ENCODE peak calls at places on chromosomes 5 and 9, in eight cellular contexts. H is GM23338, T is neuronal stem cell, O is pancreas, K is colonic mucosa, U is neural progenitor cell, B is tibial artery, D is stomach. P is an unnamed sample.

GRCh38 chr9:120563044-120563443 is 16.9 kb downstream of the CDK5RAP2 start:
- DNase-seq in H (no peak), T (no peak), O (no peak), K (peak; percentile 63), U (no peak), B (no peak), D (peak; percentile 52), P (no peak)

GRCh38 chr5:96256795-96257470 is 176.1 kb downstream of the PCSK1 start:
- DNase-seq in H (peak; percentile 18), T (no peak), O (no peak), K (peak; percentile 29), U (peak; percentile 39), B (no peak), D (no peak), P (no peak)

GRCh38 chr9:5438301-5439162 is 807 bp upstream of the PLGRKT start:
- DNase-seq in H (no peak), T (no peak), O (no peak), K (peak; percentile 44), U (no peak), B (no peak), D (no peak), P (no peak)

GRCh38 chr5:35743644-35744043 is 113.0 kb upstream of the IL7R start:
- DNase-seq in H (no peak), T (no peak), O (no peak), K (no peak), U (no peak), B (no peak), D (no peak), P (no peak)

GRCh38 chr5:175257128-175257846 is 186.7 kb downstream of the DRD1 start:
- DNase-seq in H (no peak), T (no peak), O (no peak), K (no peak), U (no peak), B (no peak), D (no peak), P (no peak)

GRCh38 chr5:61347088-61347487 is 15.0 kb downstream of the ZSWIM6 start:
- DNase-seq in H (no peak), T (no peak), O (no peak), K (no peak), U (no peak), B (no peak), D (no peak), P (no peak)

GRCh38 chr9:129237804-129238203 is 59.7 kb upstream of the IER5L start:
- DNase-seq in H (no peak), T (no peak), O (no peak), K (no peak), U (no peak), B (no peak), D (no peak), P (no peak)

GRCh38 chr5:67414712-67415111 is 218.1 kb upstream of the CD180 start:
- DNase-seq in H (peak; percentile 64), T (no peak), O (no peak), K (no peak), U (no peak), B (no peak), D (no peak), P (no peak)

GRCh38 chr9:5073701-5074100 is 88.6 kb downstream of the JAK2 start:
- DNase-seq in H (no peak), T (no peak), O (no peak), K (no peak), U (no peak), B (no peak), D (no peak), P (no peak)

GRCh38 chr5:8585230-8586018 is 716.5 kb downstream of the MTRR start:
- DNase-seq in H (peak; percentile 48), T (no peak), O (no peak), K (no peak), U (peak; percentile 19), B (no peak), D (no peak), P (no peak)

GRCh38 chr5:147055850-147056523 is 177.4 kb upstream of the PPP2R2B start:
- DNase-seq in H (peak; percentile 38), T (no peak), O (no peak), K (no peak), U (peak; percentile 37), B (no peak), D (no peak), P (no peak)

GRCh38 chr5:148186248-148187003 is 16.4 kb upstream of the SPINK6 start:
- DNase-seq in H (no peak), T (no peak), O (no peak), K (no peak), U (no peak), B (no peak), D (no peak), P (no peak)

GRCh38 chr9:114312513-114312875 is 10.4 kb upstream of the ORM1 start:
- DNase-seq in H (no peak), T (no peak), O (peak; percentile 14), K (no peak), U (no peak), B (peak; percentile 35), D (peak; percentile 15), P (no peak)

DNA sequence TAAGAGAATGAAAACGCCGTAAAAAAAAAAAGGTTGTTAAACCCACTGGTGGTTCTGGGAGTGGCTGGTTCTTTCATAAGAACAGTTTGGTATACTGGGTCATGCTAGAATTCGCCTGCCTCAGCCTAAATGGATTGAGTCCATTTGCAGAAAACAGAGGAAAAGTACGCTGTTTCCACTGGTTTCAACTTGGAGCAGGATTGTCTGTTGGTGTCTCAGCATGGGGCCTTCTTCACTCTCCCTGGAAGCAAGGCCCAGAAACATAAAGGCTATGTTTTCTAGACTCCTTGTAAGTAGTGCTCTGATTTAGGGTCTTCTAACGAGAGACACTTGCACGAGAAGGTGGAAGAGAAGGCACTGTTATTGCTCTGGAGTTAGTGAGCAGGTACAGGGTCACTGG is 116.9 kb upstream of the MTAP start:
- DNase-seq in H (peak; percentile 14), T (no peak), O (no peak), K (no peak), U (peak; percentile 16), B (no peak), D (no peak), P (no peak)
- H3K4me1 ChIP-seq in H (no peaks in the 10 kb centered on the region), T (peaks cover 3% of the 10 kb centered on the region), O (no peaks in the 10 kb centered on the region), K (no peaks in the 10 kb centered on the region), U (peaks cover 6% of the 10 kb centered on the region), B (no peaks in the 10 kb centered on the region), D (no peaks in the 10 kb centered on the region), P (no peaks in the 10 kb centered on the region)

GRCh38 chr9:133960568-133961129 is 31.5 kb downstream of the VAV2 start:
- DNase-seq in H (peak; percentile 51), T (no peak), O (peak; percentile 64), K (peak; percentile 46), U (peak; percentile 50), B (no peak), D (peak; percentile 50), P (peak; percentile 70)

GRCh38 chr9:133959966-133960567 is 32.1 kb downstream of the VAV2 start:
- DNase-seq in H (no peak), T (no peak), O (peak; percentile 59), K (no peak), U (no peak), B (no peak), D (no peak), P (no peak)

GRCh38 chr9:133963166-133963565 is 29.0 kb downstream of the VAV2 start:
- DNase-seq in H (no peak), T (no peak), O (peak; percentile 47), K (no peak), U (no peak), B (no peak), D (no peak), P (no peak)

GRCh38 chr9:133962341-133962740 is 29.8 kb downstream of the VAV2 start:
- DNase-seq in H (no peak), T (no peak), O (no peak), K (no peak), U (no peak), B (no peak), D (no peak), P (no peak)

GRCh38 chr9:133961226-133962165 is 30.6 kb downstream of the VAV2 start:
- DNase-seq in H (no peak), T (no peak), O (peak; percentile 53), K (no peak), U (no peak), B (no peak), D (no peak), P (peak; percentile 46)
- H3K4me1 ChIP-seq in H (peaks cover 33% of the 10 kb centered on the region), T (peaks cover 42% of the 10 kb centered on the region), O (peaks cover 50% of the 10 kb centered on the region), K (peaks cover 13% of the 10 kb centered on the region), U (peaks cover 48% of the 10 kb centered on the region), B (peaks cover 9% of the 10 kb centered on the region), D (peaks cover 46% of the 10 kb centered on the region), P (peaks cover 44% of the 10 kb centered on the region)

DNA sequence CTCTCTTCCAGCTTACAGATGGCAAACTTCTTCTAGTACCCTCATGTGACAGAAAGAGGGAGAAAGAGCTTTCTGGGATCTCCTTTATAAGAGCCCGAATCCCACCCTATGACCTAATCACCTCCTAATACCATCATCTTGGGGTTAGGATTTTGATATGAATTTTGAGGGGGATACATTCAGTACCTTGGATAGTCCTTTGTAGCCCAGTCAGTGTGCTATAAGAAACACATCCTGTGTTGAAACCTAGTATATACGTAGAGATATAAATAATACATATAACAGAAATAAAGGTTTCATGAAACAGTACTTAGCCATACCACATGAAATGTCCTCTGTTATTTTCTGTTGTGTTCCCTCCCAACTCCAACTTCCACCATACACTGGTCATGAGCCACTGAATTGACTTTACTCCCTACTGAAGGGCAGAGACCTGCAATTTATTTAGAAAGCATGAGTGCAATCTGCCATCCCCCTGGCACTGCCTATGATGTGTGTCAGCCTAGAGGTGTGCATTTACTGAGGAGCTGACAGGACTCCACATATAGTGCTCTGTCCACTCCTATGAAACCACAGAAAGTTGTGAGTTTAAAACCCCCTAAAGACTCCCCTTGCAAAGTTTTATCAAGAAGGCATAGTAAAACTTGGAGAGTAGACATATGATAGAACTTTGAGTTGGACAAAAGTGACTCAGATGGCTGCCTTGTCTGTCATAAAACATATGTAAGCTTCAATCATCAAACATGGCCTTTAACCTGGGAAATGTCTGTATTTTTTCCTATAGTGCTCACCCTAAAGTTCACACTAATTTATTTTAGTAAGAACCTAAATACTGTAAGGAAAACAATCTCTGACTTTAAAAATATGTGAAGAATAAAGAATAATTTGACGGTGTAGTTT is 12.8 kb downstream of the PIP5K1B start:
- DNase-seq in H (no peak), T (no peak), O (no peak), K (no peak), U (no peak), B (no peak), D (no peak), P (no peak)
- H3K4me1 ChIP-seq in H (no peaks in the 10 kb centered on the region), T (no peaks in the 10 kb centered on the region), O (no peaks in the 10 kb centered on the region), K (peaks cover 9% of the 10 kb centered on the region), U (peaks cover 15% of the 10 kb centered on the region), B (no peaks in the 10 kb centered on the region), D (peaks cover 11% of the 10 kb centered on the region), P (no peaks in the 10 kb centered on the region)

GRCh38 chr5:115329475-115329874 is 33.0 kb upstream of the CCDC112 start:
- DNase-seq in H (peak; percentile 89), T (no peak), O (no peak), K (no peak), U (peak; percentile 6), B (no peak), D (no peak), P (no peak)

GRCh38 chr5:115333164-115333563 is 36.7 kb upstream of the CCDC112 start:
- DNase-seq in H (no peak), T (no peak), O (no peak), K (no peak), U (peak; percentile 5), B (no peak), D (no peak), P (no peak)

GRCh38 chr5:115336201-115336720 is 39.8 kb upstream of the CCDC112 start:
- DNase-seq in H (no peak), T (no peak), O (no peak), K (no peak), U (no peak), B (no peak), D (no peak), P (no peak)

GRCh38 chr5:115325291-115326019 is 29.0 kb upstream of the CCDC112 start:
- DNase-seq in H (no peak), T (no peak), O (no peak), K (no peak), U (no peak), B (no peak), D (no peak), P (no peak)

GRCh38 chr5:115330868-115331267 is 34.4 kb upstream of the CCDC112 start:
- DNase-seq in H (no peak), T (no peak), O (no peak), K (no peak), U (no peak), B (no peak), D (no peak), P (no peak)
- H3K4me1 ChIP-seq in H (peaks cover 20% of the 10 kb centered on the region), T (peaks cover 3% of the 10 kb centered on the region), O (no peaks in the 10 kb centered on the region), K (no peaks in the 10 kb centered on the region), U (peaks cover 15% of the 10 kb centered on the region), B (no peaks in the 10 kb centered on the region), D (no peaks in the 10 kb centered on the region), P (no peaks in the 10 kb centered on the region)

P was measured in upper lobe of left lung.